ENCODE peak calls at places on chromosomes 16 and 17, in nine cellular contexts. F is SJCRH30; C is stimulated activated CD8-positive, alpha-beta memory T cell treated with anti-CD3 and anti-CD28 coated beads, Interleukin-12 subunit alpha, Interleukin-12 subunit beta, amount 100 ng/mL, for 4 hours; O is CD4-positive, alpha-beta T cell; I is fibroblast of the aortic adventitia; P is NK-92 treated with Interleukin-12 subunit alpha and Interleukin-12 subunit beta, amount 100 ng/mL, for 24 hours; Q is AG20443; L is C1 segment of cervical spinal cord; B is activated B cell treated with CpG ODN at 0.5 μM for 24 hours. U is an unnamed sample.

GRCh38 chr17:61591930-61592329 is 911 bp upstream of the NACA2 start:
- DNase-seq in F (no peak), Q (no peak), B (no peak), L (no peak), I (no peak), O (no peak), P (no peak), C (no peak), U (no peak)

GRCh38 chr17:33667052-33667509 is 374.0 kb upstream of the ASIC2 start:
- DNase-seq in O (no peak), F (no peak), C (no peak), L (no peak), P (no peak), I (no peak), B (no peak), Q (no peak), U (no peak)

GRCh38 chr16:56047307-56048234 is 143.7 kb upstream of the GNAO1 start:
- DNase-seq in B (no peak), P (no peak), C (no peak), Q (no peak), O (no peak), F (no peak), I (no peak), L (no peak), U (no peak)

GRCh38 chr17:16417896-16418683 is 2.7 kb downstream of the TRPV2 start:
- DNase-seq in L (no peak), P (no peak), C (no peak), O (no peak), Q (peak; percentile 51), B (no peak), I (peak; percentile 46), F (peak; percentile 65), U (no peak)

GRCh38 chr16:25625620-25626019 is 66.1 kb upstream of the HS3ST4 start:
- DNase-seq in P (no peak), F (no peak), C (no peak), O (no peak), Q (no peak), B (no peak), I (no peak), L (no peak), U (no peak)

GRCh38 chr17:57676543-57676942 is 68.6 kb downstream of the CCDC182 start:
- DNase-seq in B (no peak), O (no peak), P (no peak), I (no peak), F (no peak), L (no peak), C (no peak), Q (no peak), U (no peak)

GRCh38 chr16:83453977-83454376 is 353.8 kb upstream of the HSBP1 start:
- DNase-seq in I (no peak), F (no peak), P (no peak), O (no peak), Q (no peak), L (no peak), B (no peak), C (no peak), U (no peak)

GRCh38 chr17:32102697-32103096 is 39.6 kb upstream of the RHOT1 start:
- DNase-seq in P (no peak), L (no peak), F (no peak), B (no peak), I (peak; percentile 42), C (no peak), O (no peak), Q (peak; percentile 29), U (no peak)

GRCh38 chr16:84084570-84085270 is 32.0 kb downstream of the MBTPS1 start:
- DNase-seq in B (peak; percentile 28), O (peak; percentile 52), I (peak; percentile 59), F (peak; percentile 49), L (peak; percentile 9), C (peak; percentile 22), P (peak; percentile 19), Q (peak; percentile 82), U (peak; percentile 76)

U was measured in stimulated activated effector memory CD8-positive, alpha-beta T cell treated with anti-CD3 and anti-CD28 coated beads, Interleukin-12 subunit alpha, Interleukin-12 subunit beta, amount 100 ng/mL, for 72 hours.